ENCODE peak calls at places on chromosomes 3 and 15, in four cellular contexts. Q is pancreas, Z is GM23248, S is testis. B is an unnamed sample.
A peak's percentile ranks its signal among the peaks of the same experiment; 100 is the strongest.

GRCh38 chr15:23069496-23070166 is 30.3 kb upstream of the TUBGCP5 start:
- DNase-seq in Q (no peak), Z (peak; percentile 3), S (peak; percentile 36), B (no peak)

GRCh38 chr3:193742628-193743027 is 149.6 kb downstream of the OPA1 start:
- DNase-seq in Q (no peak), Z (no peak), S (no peak), B (no peak)

GRCh38 chr3:40309925-40310635 is 573 bp downstream of the EIF1B start:
- DNase-seq in Q (peak; percentile 52), Z (peak; percentile 69), S (peak; percentile 61), B (peak; percentile 66)

GRCh38 chr3:39064646-39065045 is 12.8 kb downstream of the WDR48 start:
- DNase-seq in Q (no peak), Z (peak; percentile 73), S (no peak), B (no peak)

GRCh38 chr3:8993331-8993730 is 30.1 kb upstream of the RAD18 start:
- DNase-seq in Q (no peak), Z (no peak), S (no peak), B (no peak)

GRCh38 chr15:78429477-78429876 is 8.5 kb upstream of the IREB2 start:
- DNase-seq in Q (no peak), Z (no peak), S (no peak), B (no peak)

GRCh38 chr15:63090502-63091286 is 31.0 kb upstream of the LACTB start:
- DNase-seq in Q (no peak), Z (no peak), S (no peak), B (no peak)

GRCh38 chr3:109224333-109224732 is 87.8 kb downstream of the C3orf85 start:
- DNase-seq in Q (no peak), Z (no peak), S (peak; percentile 30), B (peak; percentile 2)

GRCh38 chr3:31204026-31204795 is 309.8 kb upstream of the GADL1 start:
- DNase-seq in Q (no peak), Z (no peak), S (no peak), B (no peak)

GRCh38 chr15:38176155-38176554 is 76.5 kb upstream of the SPRED1 start:
- DNase-seq in Q (no peak), Z (peak; percentile 83), S (no peak), B (no peak)

GRCh38 chr3:169861871-169862270 is 7.9 kb downstream of the LRRC31 start:
- DNase-seq in Q (no peak), Z (no peak), S (no peak), B (no peak)

GRCh38 chr3:179677884-179678283 is 25.0 kb downstream of the USP13 start:
- DNase-seq in Q (no peak), Z (no peak), S (no peak), B (no peak)

GRCh38 chr15:97502038-97502437 is 458.5 kb upstream of the ARRDC4 start:
- DNase-seq in Q (no peak), Z (no peak), S (no peak), B (no peak)

GRCh38 chr15:40330368-40330836 is 6.9 kb downstream of the INAFM2 start:
- DNase-seq in Q (no peak), Z (peak; percentile 64), S (peak; percentile 47), B (peak; percentile 42)

GRCh38 chr15:37056894-37057205 is 43.5 kb downstream of the MEIS2 start:
- DNase-seq in Q (no peak), Z (no peak), S (no peak), B (no peak)

GRCh38 chr3:124209426-124209825 is 217.5 kb upstream of the ROPN1 start:
- DNase-seq in Q (no peak), Z (no peak), S (no peak), B (no peak)

GRCh38 chr15:60083318-60083717 is 79.2 kb downstream of the FOXB1 start:
- DNase-seq in Q (no peak), Z (no peak), S (no peak), B (no peak)

GRCh38 chr15:52503788-52504496 is 24.7 kb downstream of the MYO5A start:
- DNase-seq in Q (no peak), Z (peak; percentile 84), S (no peak), B (no peak)

GRCh38 chr3:143035466-143036214 is 34.3 kb downstream of the U2SURP start:
- DNase-seq in Q (no peak), Z (peak; percentile 69), S (no peak), B (no peak)

GRCh38 chr3:107344722-107345121 is 32.5 kb upstream of the CCDC54 start:
- DNase-seq in Q (no peak), Z (peak; percentile 30), S (no peak), B (no peak)

GRCh38 chr3:29577250-29577649 is 296.4 kb downstream of the RBMS3 start:
- DNase-seq in Q (no peak), Z (no peak), S (no peak), B (no peak)

GRCh38 chr3:28347374-28348285 is 891 bp upstream of the ZCWPW2 start:
- DNase-seq in Q (no peak), Z (peak; percentile 76), S (no peak), B (no peak)

GRCh38 chr15:65059369-65059750 is 8.4 kb downstream of the RASL12 start:
- DNase-seq in Q (no peak), Z (no peak), S (no peak), B (no peak)

GRCh38 chr3:179811321-179812095 is 158.7 kb downstream of the USP13 start:
- DNase-seq in Q (peak; percentile 49), Z (peak; percentile 90), S (peak; percentile 62), B (peak; percentile 14)

GRCh38 chr3:140219923-140220452 is 285.0 kb downstream of the CLSTN2 start:
- DNase-seq in Q (no peak), Z (no peak), S (peak; percentile 31), B (no peak)

GRCh38 chr15:69154684-69155083 is 5.8 kb upstream of the GLCE start:
- DNase-seq in Q (no peak), Z (peak; percentile 84), S (no peak), B (no peak)

GRCh38 chr3:60277376-60277800 is 973.9 kb downstream of the FHIT start:
- DNase-seq in Q (no peak), Z (no peak), S (peak; percentile 51), B (peak; percentile 3)

GRCh38 chr3:141812091-141812490 is 48.9 kb downstream of the GRK7 start:
- DNase-seq in Q (no peak), Z (peak; percentile 20), S (no peak), B (no peak)

GRCh38 chr3:13891492-13892073 is 11.7 kb upstream of the WNT7A start:
- DNase-seq in Q (no peak), Z (no peak), S (no peak), B (no peak)

GRCh38 chr15:75205064-75205395 is 3.3 kb downstream of the C15orf39 start:
- DNase-seq in Q (no peak), Z (no peak), S (no peak), B (no peak)

GRCh38 chr3:112448939-112449338 is 50.3 kb downstream of the BTLA start:
- DNase-seq in Q (no peak), Z (no peak), S (no peak), B (no peak)

GRCh38 chr3:61686228-61686648 is 124.9 kb downstream of the PTPRG start:
- DNase-seq in Q (no peak), Z (no peak), S (no peak), B (no peak)

GRCh38 chr15:20348900-20349773 is 192.5 kb downstream of the GOLGA6L6 start:
- DNase-seq in Q (no peak), Z (no peak), S (no peak), B (no peak)

GRCh38 chr3:185423178-185423577 is 60.2 kb downstream of the MAP3K13 start:
- DNase-seq in Q (peak; percentile 28), Z (peak; percentile 47), S (no peak), B (no peak)

GRCh38 chr3:111735271-111735758 is 123.8 kb upstream of the PHLDB2 start:
- DNase-seq in Q (no peak), Z (peak; percentile 79), S (no peak), B (no peak)

GRCh38 chr15:74173545-74174215 is at the start of gene ISLR:
- DNase-seq in Q (no peak), Z (peak; percentile 70), S (peak; percentile 47), B (no peak)
- H3K27ac ChIP-seq in Q (no peak within 1 kb of the TSS), Z (peak within 1 kb of the TSS; percentile 59), S (peak within 1 kb of the TSS; percentile 72), B (no peak within 1 kb of the TSS)

GRCh38 chr15:89770041-89770440 is 6.1 kb upstream of the MESP2 start:
- DNase-seq in Q (no peak), Z (peak; percentile 69), S (no peak), B (no peak)
- H3K27ac ChIP-seq in Q (peak overlapping the region; percentile 25), Z (peak overlapping the region; percentile 32), S (no peak overlapping the region), B (no peak overlapping the region)

DNA sequence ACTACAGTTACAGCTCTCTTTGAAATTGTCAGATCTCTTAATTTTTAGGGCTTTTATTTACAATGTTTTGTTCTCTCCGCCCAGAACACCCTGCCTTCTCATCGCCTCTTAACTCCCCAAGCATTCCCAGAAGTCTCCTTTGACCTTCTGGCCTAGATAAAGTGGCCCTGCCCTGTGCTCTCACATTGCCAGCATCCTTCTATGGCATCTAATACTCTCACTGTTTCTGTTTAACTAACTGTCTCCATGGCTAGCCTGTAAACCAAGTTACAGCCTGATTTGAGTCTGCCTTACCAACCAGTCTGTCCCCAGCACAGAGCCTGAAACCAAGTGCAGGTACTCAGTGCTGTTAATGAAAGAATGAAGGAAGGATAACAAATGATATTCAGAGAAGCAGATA is 19.9 kb downstream of the COL8A1 start:
- DNase-seq in Q (no peak), Z (no peak), S (no peak), B (no peak)
- H3K27ac ChIP-seq in Q (no peak overlapping the region), Z (peak overlapping the region; percentile 94), S (no peak overlapping the region), B (no peak overlapping the region)

GRCh38 chr3:126677862-126678549 is 23.1 kb upstream of the TXNRD3 start:
- DNase-seq in Q (no peak), Z (no peak), S (no peak), B (no peak)

GRCh38 chr3:126676919-126677705 is 22.2 kb upstream of the TXNRD3 start:
- DNase-seq in Q (no peak), Z (peak; percentile 84), S (no peak), B (no peak)

GRCh38 chr3:126679831-126680677 is 24.0 kb upstream of the CHCHD6 start:
- DNase-seq in Q (no peak), Z (peak; percentile 53), S (no peak), B (no peak)

GRCh38 chr3:126679318-126679751 is 24.4 kb upstream of the TXNRD3 start:
- DNase-seq in Q (peak; percentile 57), Z (peak; percentile 74), S (peak; percentile 94), B (peak; percentile 39)

DNA sequence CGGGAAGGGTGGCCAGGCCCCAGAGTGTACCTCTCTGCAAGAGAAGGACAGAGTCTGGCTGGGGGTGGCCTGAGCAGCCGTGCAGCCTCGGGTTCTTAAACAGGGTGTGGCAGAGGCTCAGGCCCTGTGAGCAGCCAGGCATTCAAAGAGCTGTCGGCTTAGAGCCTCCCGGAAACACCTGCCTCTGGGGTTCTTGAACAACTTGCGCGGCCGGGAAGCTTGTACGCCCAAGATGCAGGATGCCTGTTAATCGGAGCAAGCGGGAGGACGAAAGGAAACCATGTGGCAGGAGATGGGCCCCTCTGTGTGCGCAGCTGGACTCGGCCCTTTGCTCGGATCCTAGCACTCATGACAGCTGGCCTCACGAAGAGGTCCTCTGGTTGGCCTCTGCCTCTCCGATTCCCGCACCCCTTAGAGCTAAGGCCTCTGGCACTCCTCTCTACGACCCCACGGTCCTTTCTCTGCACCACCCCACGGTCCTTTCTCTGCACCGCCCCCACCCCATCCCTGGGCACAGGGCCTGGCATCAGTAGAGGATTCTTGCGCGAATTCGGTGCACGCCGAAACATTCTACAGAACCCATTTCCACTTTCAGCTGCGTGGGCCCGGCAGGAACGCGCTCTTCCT is 23.9 kb upstream of the TXNRD3 start:
- DNase-seq in Q (no peak), Z (no peak), S (no peak), B (no peak)
- H3K27ac ChIP-seq in Q (no peak overlapping the region), Z (no peak overlapping the region), S (no peak overlapping the region), B (no peak overlapping the region)

GRCh38 chr15:51093488-51093864 is 1.2 kb downstream of the TNFAIP8L3 start:
- DNase-seq in Q (no peak), Z (no peak), S (no peak), B (no peak)
- H3K27ac ChIP-seq in Q (no peak overlapping the region), Z (no peak overlapping the region), S (peak overlapping the region; percentile 75), B (no peak overlapping the region)